ENCODE peak calls at places on chromosomes 6 and 20, in nine cellular contexts. A is pancreas; H is cardiac muscle cell; Y is Peyer's patch; T is brain microvascular endothelial cell; D is tibial nerve; I is CD8-positive, alpha-beta T cell; W is lower lobe of right lung; M is psoas muscle. V is an unnamed sample.
A peak's percentile ranks its signal among the peaks of the same experiment; 100 is the strongest.

GRCh38 chr6:106973018-106973840 is 1.3 kb downstream of the CD24 start:
- DNase-seq in W (peak; percentile 53), H (peak; percentile 51), M (no peak), T (no peak), I (no peak), A (peak; percentile 81), Y (peak; percentile 60), D (no peak), V (no peak)

GRCh38 chr20:45848969-45849582 is 8.1 kb downstream of the ACOT8 start:
- DNase-seq in M (no peak), D (no peak), T (no peak), Y (no peak), A (no peak), H (no peak), W (no peak), I (no peak), V (no peak)

GRCh38 chr6:12403201-12403826 is 113.2 kb downstream of the EDN1 start:
- DNase-seq in A (no peak), M (no peak), W (no peak), Y (no peak), T (peak; percentile 47), I (no peak), D (no peak), H (no peak), V (no peak)

GRCh38 chr20:48403362-48403761 is 424.4 kb downstream of the PREX1 start:
- DNase-seq in I (no peak), W (no peak), A (no peak), H (no peak), D (no peak), T (no peak), M (no peak), Y (no peak), V (no peak)

GRCh38 chr6:133768656-133769295 is 120.1 kb upstream of the TCF21 start:
- DNase-seq in M (no peak), A (peak; percentile 65), T (no peak), H (peak; percentile 54), I (no peak), W (no peak), D (no peak), Y (no peak), V (no peak)

GRCh38 chr20:35283441-35284266 is 918 bp downstream of the EIF6 start:
- DNase-seq in H (no peak), A (no peak), D (no peak), W (no peak), M (no peak), T (no peak), Y (no peak), I (no peak), V (no peak)

GRCh38 chr6:79813143-79813542 is 134.2 kb downstream of the ELOVL4 start:
- DNase-seq in H (no peak), W (no peak), A (no peak), T (no peak), D (no peak), M (no peak), Y (no peak), I (no peak), V (no peak)

GRCh38 chr20:48338717-48339116 is 489.1 kb downstream of the PREX1 start:
- DNase-seq in D (no peak), T (peak; percentile 36), M (no peak), A (no peak), H (no peak), Y (no peak), I (no peak), W (no peak), V (no peak)

GRCh38 chr6:53347921-53348435 is 772 bp downstream of the ELOVL5 start:
- DNase-seq in Y (peak; percentile 61), H (peak; percentile 78), I (peak; percentile 32), A (peak; percentile 74), W (peak; percentile 80), M (peak; percentile 77), T (peak; percentile 53), D (peak; percentile 41), V (peak; percentile 71)

GRCh38 chr6:53344993-53345392 is 3.8 kb downstream of the ELOVL5 start:
- DNase-seq in W (no peak), D (no peak), H (no peak), Y (no peak), T (no peak), I (no peak), M (no peak), A (no peak), V (no peak)

GRCh38 chr6:53349209-53349693 is 501 bp upstream of the ELOVL5 start:
- DNase-seq in A (no peak), M (no peak), H (no peak), D (no peak), I (no peak), Y (no peak), T (no peak), W (no peak), V (no peak)

GRCh38 chr6:53347250-53347920 is 1.4 kb downstream of the ELOVL5 start:
- DNase-seq in I (no peak), Y (peak; percentile 72), H (peak; percentile 42), T (peak; percentile 18), W (no peak), D (no peak), A (no peak), M (no peak), V (no peak)

GRCh38 chr6:53348436-53349208 is at the start of gene ELOVL5:
- DNase-seq in W (peak; percentile 99), A (peak; percentile 89), Y (peak; percentile 100), H (peak; percentile 94), T (peak; percentile 100), D (peak; percentile 99), I (peak; percentile 82), M (peak; percentile 97), V (peak; percentile 94)
- TF ChIP-seq CTCF in W (no peak), A (no peak), Y (no peak), H (no peak), T (no peak), D (no peak), I (no peak), M (no peak), V (no peak)

GRCh38 chr6:6405031-6405430 is 84.6 kb upstream of the F13A1 start:
- DNase-seq in W (no peak), Y (no peak), T (no peak), A (no peak), I (no peak), D (no peak), H (no peak), M (no peak), V (no peak)

GRCh38 chr6:6409397-6410030 is 89.1 kb upstream of the F13A1 start:
- DNase-seq in M (no peak), A (no peak), W (no peak), I (no peak), T (no peak), D (no peak), Y (no peak), H (no peak), V (no peak)

GRCh38 chr6:6401401-6401800 is 80.9 kb upstream of the F13A1 start:
- DNase-seq in W (no peak), D (no peak), T (no peak), M (no peak), H (no peak), Y (no peak), A (no peak), I (no peak), V (no peak)

GRCh38 chr6:6407061-6407723 is 86.7 kb upstream of the F13A1 start:
- DNase-seq in Y (no peak), H (no peak), T (no peak), A (no peak), W (no peak), M (no peak), D (no peak), I (no peak), V (peak; percentile 71)

DNA sequence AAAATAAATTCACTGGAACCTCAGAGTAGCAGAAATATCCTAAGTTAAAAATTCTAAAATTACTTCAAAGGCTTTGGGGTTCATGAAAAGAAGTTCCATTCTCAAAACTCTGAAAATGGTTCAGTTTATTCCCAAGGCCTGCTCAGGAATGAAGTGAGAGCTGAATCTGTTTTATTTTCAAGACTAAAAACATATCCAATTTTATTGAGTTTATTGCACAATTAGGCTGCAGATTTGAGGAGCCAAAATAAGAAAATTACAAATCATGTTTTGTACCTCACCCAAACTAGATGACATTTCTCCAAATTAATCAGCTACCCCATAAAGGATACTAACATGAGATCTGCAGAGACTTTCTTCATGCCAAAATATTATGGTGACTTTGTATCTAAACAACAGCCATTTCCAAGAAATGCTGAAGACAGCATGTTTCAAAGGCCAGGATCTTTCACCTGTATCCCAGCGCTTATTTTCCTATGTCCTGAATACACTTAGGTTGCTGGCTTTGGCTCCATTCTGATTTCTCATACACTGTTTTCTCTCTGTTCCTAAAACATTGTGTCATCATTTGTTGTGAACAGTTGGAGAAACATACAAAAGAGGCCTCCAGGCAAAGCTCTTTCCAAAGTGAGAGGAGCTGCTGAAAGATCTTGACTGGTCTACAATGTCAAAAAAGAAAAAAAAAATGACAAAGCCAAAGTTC is 85.7 kb upstream of the F13A1 start:
- DNase-seq in H (no peak), W (no peak), Y (no peak), T (no peak), A (no peak), I (no peak), M (no peak), D (no peak), V (no peak)
- H3K4me3 ChIP-seq in H (no peak overlapping the region), W (no peak overlapping the region), Y (no peak overlapping the region), T (no peak overlapping the region), A (no peak overlapping the region), I (no peak overlapping the region), M (no peak overlapping the region), D (no peak overlapping the region), V (no peak overlapping the region)

DNA sequence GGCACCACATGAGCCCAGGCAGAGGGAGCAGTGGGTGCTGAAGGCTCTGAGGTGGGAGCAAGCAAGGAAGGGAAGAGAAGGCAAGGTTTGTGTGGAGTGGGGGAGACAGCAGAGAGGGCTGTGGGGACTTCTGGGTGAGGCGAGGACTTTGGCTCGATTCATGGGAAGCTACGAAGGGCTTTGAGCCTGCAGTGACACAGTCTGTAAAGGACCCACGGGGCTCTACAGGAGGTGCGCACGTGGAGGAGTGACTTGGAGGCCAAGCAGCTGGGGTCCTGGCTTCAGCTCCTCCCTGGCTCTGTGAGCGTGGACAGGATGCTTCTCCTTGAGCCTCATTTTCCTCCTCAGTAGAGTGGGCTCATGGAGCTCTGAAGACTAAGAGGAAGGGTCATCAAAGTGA is 29.2 kb upstream of the CSNK2A1 start:
- DNase-seq in H (no peak), A (no peak), W (no peak), T (no peak), I (no peak), D (no peak), Y (no peak), M (no peak), V (no peak)
- H3K27me3 ChIP-seq in H (no peaks in the 10 kb centered on the region), A (no peaks in the 10 kb centered on the region), W (peaks cover 27% of the 10 kb centered on the region), T (no peaks in the 10 kb centered on the region), I (no peaks in the 10 kb centered on the region), D (peaks cover 25% of the 10 kb centered on the region), Y (no peaks in the 10 kb centered on the region), M (peaks cover 2% of the 10 kb centered on the region), V (peaks cover 3% of the 10 kb centered on the region)

GRCh38 chr6:37539706-37540352 is 40.1 kb upstream of the CCDC167 start:
- DNase-seq in A (no peak), T (no peak), I (no peak), W (no peak), M (no peak), D (no peak), H (no peak), Y (no peak), V (no peak)

GRCh38 chr6:37536462-37537225 is 37.0 kb upstream of the CCDC167 start:
- DNase-seq in I (no peak), D (no peak), A (no peak), W (no peak), T (no peak), Y (no peak), H (peak; percentile 40), M (no peak), V (no peak)

GRCh38 chr6:37532122-37532521 is 32.4 kb upstream of the CCDC167 start:
- DNase-seq in D (no peak), H (no peak), M (no peak), Y (no peak), T (no peak), W (no peak), I (no peak), A (no peak), V (no peak)

GRCh38 chr6:37538107-37538506 is 38.4 kb upstream of the CCDC167 start:
- DNase-seq in A (no peak), Y (no peak), M (no peak), H (no peak), T (no peak), W (no peak), D (no peak), I (no peak), V (no peak)

GRCh38 chr6:37535701-37536461 is 36.2 kb upstream of the CCDC167 start:
- DNase-seq in W (no peak), A (peak; percentile 67), H (peak; percentile 52), I (no peak), T (no peak), D (no peak), Y (peak; percentile 31), M (no peak), V (peak; percentile 75)
- TF ChIP-seq CTCF in W (no peak), A (no peak), H (no peak), I (no peak), T (peak; percentile 24), D (no peak), Y (no peak), M (no peak), V (peak; percentile 44)

V was measured in GM06990.